ENCODE peak calls at places on chromosomes 11 and 22, in five cellular contexts. D is transverse colon, W is C1 segment of cervical spinal cord, M is HT-29, N is ureter. B is an unnamed sample.

GRCh38 chr22:43342347-43343261 is 568 bp downstream of the SCUBE1 start:
- DNase-seq in D (no peak), W (no peak), M (no peak), N (no peak), B (no peak)

GRCh38 chr11:63277345-63277943 is 34.0 kb upstream of the SLC22A25 start:
- DNase-seq in D (no peak), W (no peak), M (peak; percentile 23), N (no peak), B (no peak)

GRCh38 chr11:762421-763072 is 14.7 kb downstream of the GATD1 start:
- DNase-seq in D (peak; percentile 52), W (peak; percentile 32), M (peak; percentile 97), N (no peak), B (peak; percentile 60)

GRCh38 chr22:36197065-36197440 is 4.6 kb downstream of the APOL4 start:
- DNase-seq in D (peak; percentile 42), W (no peak), M (no peak), N (no peak), B (no peak)

GRCh38 chr11:50174189-50174588 is 141.5 kb downstream of the OR4C45 start:
- DNase-seq in D (no peak), W (no peak), M (peak; percentile 10), N (no peak), B (no peak)

GRCh38 chr11:112881461-112881860 is 79.8 kb upstream of the NCAM1 start:
- DNase-seq in D (peak; percentile 31), W (peak; percentile 86), M (peak; percentile 26), N (peak; percentile 77), B (peak; percentile 95)

GRCh38 chr22:38935616-38936015 is 21.8 kb upstream of the APOBEC3A start:
- DNase-seq in D (no peak), W (no peak), M (no peak), N (peak; percentile 24), B (no peak)

GRCh38 chr11:17898071-17898470 is 114.8 kb downstream of the SERGEF start:
- DNase-seq in D (no peak), W (no peak), M (no peak), N (no peak), B (no peak)

GRCh38 chr11:1747753-1748466 is 2.5 kb downstream of the IFITM10 start:
- DNase-seq in D (no peak), W (no peak), M (no peak), N (peak; percentile 55), B (peak; percentile 67)

GRCh38 chr11:111788051-111788450 is 21.9 kb upstream of the PPP2R1B start:
- DNase-seq in D (no peak), W (no peak), M (no peak), N (no peak), B (no peak)

GRCh38 chr11:95138448-95138847 is 48.8 kb downstream of the ENDOD1 start:
- DNase-seq in D (no peak), W (no peak), M (peak; percentile 53), N (no peak), B (no peak)

GRCh38 chr11:18548001-18548400 is 21.3 kb upstream of the TSG101 start:
- DNase-seq in D (peak; percentile 11), W (no peak), M (no peak), N (no peak), B (no peak)

GRCh38 chr11:8913961-8914660 is 3.1 kb downstream of the AKIP1 start:
- DNase-seq in D (peak; percentile 22), W (peak; percentile 26), M (no peak), N (no peak), B (no peak)